ENCODE peak calls at places on chromosomes 12 and 14, in four cellular contexts. One of them, this sample, is unnamed.

GRCh38 chr14:52333823-52334657 is 19.9 kb downstream of the PTGER2 start:
- DNase-seq in tibial artery: no peak
- DNase-seq in uterus: no peak
- DNase-seq in keratinocyte: no peak
- DNase-seq in this sample: no peak

GRCh38 chr14:29536886-29537511 is 390.6 kb downstream of the PRKD1 start:
- DNase-seq in keratinocyte: no peak
- DNase-seq in tibial artery: no peak
- DNase-seq in uterus: no peak
- DNase-seq in this sample: peak

GRCh38 chr12:32051511-32052299 is 54.9 kb upstream of the BICD1 start:
- DNase-seq in uterus: peak
- DNase-seq in keratinocyte: peak
- DNase-seq in tibial artery: no peak
- DNase-seq in this sample: peak

GRCh38 chr12:37541356-37541755 is 775.2 kb upstream of the ALG10B start:
- DNase-seq in keratinocyte: no peak
- DNase-seq in tibial artery: no peak
- DNase-seq in uterus: no peak
- DNase-seq in this sample: no peak

GRCh38 chr12:96322720-96323119 is 77.5 kb downstream of the CDK17 start:
- DNase-seq in tibial artery: no peak
- DNase-seq in keratinocyte: no peak
- DNase-seq in uterus: no peak
- DNase-seq in this sample: no peak

GRCh38 chr14:21308132-21308478 is 28.2 kb downstream of the RPGRIP1 start:
- DNase-seq in keratinocyte: no peak
- DNase-seq in uterus: no peak
- DNase-seq in tibial artery: no peak
- DNase-seq in this sample: no peak

GRCh38 chr12:6534914-6535696 is 788 bp downstream of the GAPDH start:
- DNase-seq in tibial artery: peak
- DNase-seq in uterus: peak
- DNase-seq in keratinocyte: no peak
- DNase-seq in this sample: peak

GRCh38 chr12:30988086-30988485 is 61.5 kb downstream of the TSPAN11 start:
- DNase-seq in uterus: no peak
- DNase-seq in tibial artery: no peak
- DNase-seq in keratinocyte: no peak
- DNase-seq in this sample: no peak

GRCh38 chr12:39375206-39375808 is 67.6 kb downstream of the KIF21A start:
- DNase-seq in keratinocyte: no peak
- DNase-seq in tibial artery: no peak
- DNase-seq in uterus: no peak
- DNase-seq in this sample: no peak

GRCh38 chr14:100898465-100898864 is 5.1 kb downstream of the RTL1 start:
- DNase-seq in tibial artery: no peak
- DNase-seq in uterus: no peak
- DNase-seq in keratinocyte: no peak
- DNase-seq in this sample: no peak

GRCh38 chr12:66500841-66501240 is 178.0 kb downstream of the GRIP1 start:
- DNase-seq in keratinocyte: no peak
- DNase-seq in tibial artery: no peak
- DNase-seq in uterus: no peak
- DNase-seq in this sample: no peak

GRCh38 chr12:92094751-92095161 is 50.9 kb downstream of the BTG1 start:
- DNase-seq in keratinocyte: no peak
- DNase-seq in uterus: no peak
- DNase-seq in tibial artery: no peak
- DNase-seq in this sample: peak

GRCh38 chr14:55705651-55706340 is 125.8 kb downstream of the KTN1 start:
- DNase-seq in uterus: no peak
- DNase-seq in keratinocyte: no peak
- DNase-seq in tibial artery: no peak
- DNase-seq in this sample: peak

GRCh38 chr12:27922591-27923139 is 49.9 kb downstream of the PTHLH start:
- DNase-seq in keratinocyte: peak
- DNase-seq in tibial artery: peak
- DNase-seq in uterus: peak
- DNase-seq in this sample: peak

GRCh38 chr12:19482036-19482435 is 42.7 kb downstream of the AEBP2 start:
- DNase-seq in uterus: no peak
- DNase-seq in tibial artery: no peak
- DNase-seq in keratinocyte: peak
- DNase-seq in this sample: no peak

GRCh38 chr14:72630374-72630773 is 263.5 kb downstream of the DPF3 start:
- DNase-seq in tibial artery: no peak
- DNase-seq in uterus: no peak
- DNase-seq in keratinocyte: no peak
- DNase-seq in this sample: no peak

GRCh38 chr14:90489916-90490726 is 93.3 kb downstream of the CALM1 start:
- DNase-seq in tibial artery: no peak
- DNase-seq in keratinocyte: no peak
- DNase-seq in uterus: no peak
- DNase-seq in this sample: no peak

GRCh38 chr12:12999276-12999958 is 648 bp downstream of the HEBP1 start:
- DNase-seq in tibial artery: no peak
- DNase-seq in keratinocyte: no peak
- DNase-seq in uterus: no peak
- DNase-seq in this sample: peak

GRCh38 chr14:74392616-74393570 is 33.1 kb downstream of the SYNDIG1L start:
- DNase-seq in tibial artery: peak
- DNase-seq in keratinocyte: no peak
- DNase-seq in uterus: no peak
- DNase-seq in this sample: no peak

GRCh38 chr14:92135269-92135668 is 13.5 kb downstream of the CPSF2 start:
- DNase-seq in uterus: no peak
- DNase-seq in tibial artery: no peak
- DNase-seq in keratinocyte: no peak
- DNase-seq in this sample: no peak

GRCh38 chr12:69415471-69416275 is 54.5 kb upstream of the FRS2 start:
- DNase-seq in tibial artery: peak
- DNase-seq in uterus: peak
- DNase-seq in keratinocyte: peak
- DNase-seq in this sample: peak

GRCh38 chr12:28223853-28224252 is 33.6 kb downstream of the CCDC91 start:
- DNase-seq in uterus: no peak
- DNase-seq in tibial artery: no peak
- DNase-seq in keratinocyte: no peak
- DNase-seq in this sample: no peak

GRCh38 chr14:105646175-105646574 is 119.8 kb downstream of the TMEM121 start:
- DNase-seq in keratinocyte: no peak
- DNase-seq in tibial artery: no peak
- DNase-seq in uterus: no peak
- DNase-seq in this sample: no peak

GRCh38 chr14:81062816-81063215 is 107.4 kb downstream of the TSHR start:
- DNase-seq in uterus: no peak
- DNase-seq in tibial artery: no peak
- DNase-seq in keratinocyte: no peak
- DNase-seq in this sample: no peak

GRCh38 chr12:116376354-116377193 is 99.1 kb upstream of the MED13L start:
- DNase-seq in tibial artery: peak
- DNase-seq in uterus: no peak
- DNase-seq in keratinocyte: no peak
- DNase-seq in this sample: peak

GRCh38 chr12:15044461-15044860 is 71.6 kb downstream of the PDE6H start:
- DNase-seq in uterus: no peak
- DNase-seq in tibial artery: no peak
- DNase-seq in keratinocyte: no peak
- DNase-seq in this sample: no peak

GRCh38 chr12:71164877-71165197 is 7.0 kb upstream of the TSPAN8 start:
- DNase-seq in keratinocyte: no peak
- DNase-seq in tibial artery: no peak
- DNase-seq in uterus: no peak
- DNase-seq in this sample: no peak

GRCh38 chr14:50026396-50026795 is 90.0 kb downstream of the VCPKMT start:
- DNase-seq in tibial artery: no peak
- DNase-seq in uterus: no peak
- DNase-seq in keratinocyte: no peak
- DNase-seq in this sample: no peak

GRCh38 chr12:65098364-65098763 is 22.7 kb downstream of the WIF1 start:
- DNase-seq in tibial artery: no peak
- DNase-seq in uterus: no peak
- DNase-seq in keratinocyte: no peak
- DNase-seq in this sample: peak

GRCh38 chr12:105218434-105218833 is 17.5 kb downstream of the APPL2 start:
- DNase-seq in keratinocyte: no peak
- DNase-seq in tibial artery: no peak
- DNase-seq in uterus: no peak
- DNase-seq in this sample: no peak

GRCh38 chr14:75418779-75419768 is 8.7 kb upstream of the JDP2 start:
- DNase-seq in uterus: no peak
- DNase-seq in keratinocyte: no peak
- DNase-seq in tibial artery: no peak
- DNase-seq in this sample: no peak

GRCh38 chr14:32259368-32260013 is 56.4 kb upstream of the RNU6-8 start:
- DNase-seq in keratinocyte: peak
- DNase-seq in uterus: no peak
- DNase-seq in tibial artery: no peak
- DNase-seq in this sample: peak

GRCh38 chr12:88057994-88058718 is 29.0 kb upstream of the C12orf50 start:
- DNase-seq in uterus: no peak
- DNase-seq in tibial artery: no peak
- DNase-seq in keratinocyte: no peak
- DNase-seq in this sample: no peak

GRCh38 chr14:54474232-54474793 is 14.5 kb downstream of the GMFB start:
- DNase-seq in uterus: no peak
- DNase-seq in tibial artery: no peak
- DNase-seq in keratinocyte: no peak
- DNase-seq in this sample: no peak

GRCh38 chr12:53683494-53683893 is 7.6 kb upstream of the ATP5MC2 start:
- DNase-seq in uterus: no peak
- DNase-seq in keratinocyte: no peak
- DNase-seq in tibial artery: no peak
- DNase-seq in this sample: no peak

GRCh38 chr12:53675701-53676607 is at the start of gene ATP5MC2:
- DNase-seq in keratinocyte: peak
- DNase-seq in tibial artery: peak
- DNase-seq in uterus: peak
- DNase-seq in this sample: peak

GRCh38 chr12:53676715-53677611 is 1.1 kb upstream of the ATP5MC2 start:
- DNase-seq in uterus: peak
- DNase-seq in keratinocyte: no peak
- DNase-seq in tibial artery: peak
- DNase-seq in this sample: peak

GRCh38 chr12:53674977-53675700 is 744 bp downstream of the ATP5MC2 start:
- DNase-seq in tibial artery: peak
- DNase-seq in uterus: no peak
- DNase-seq in keratinocyte: no peak
- DNase-seq in this sample: peak

DNA sequence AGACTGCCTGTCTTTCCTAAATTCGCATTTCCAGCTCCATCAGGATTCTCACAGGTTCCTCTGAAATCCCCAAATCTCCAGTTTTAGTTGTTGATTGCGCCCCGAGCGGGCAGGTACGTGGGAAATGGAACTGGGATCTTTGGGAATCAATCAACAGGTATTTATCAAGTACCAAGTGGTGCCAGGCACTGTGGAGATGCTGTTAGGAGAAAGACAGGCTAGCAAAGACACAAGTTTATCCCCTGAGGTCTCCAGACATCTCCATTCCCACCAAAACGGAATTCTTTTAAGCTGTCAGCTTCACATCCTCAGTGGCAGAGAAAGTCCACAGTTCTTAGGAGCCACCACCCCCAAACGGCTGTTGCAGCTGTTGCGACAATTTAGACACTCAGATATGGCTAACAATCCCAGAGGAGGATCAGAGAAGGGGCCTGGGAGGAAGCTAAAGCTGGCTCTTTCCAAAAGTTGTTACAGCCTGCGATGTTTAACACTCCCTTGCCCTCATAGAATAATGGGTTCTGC is 1.8 kb upstream of the ATP5MC2 start:
- DNase-seq in keratinocyte: no peak
- DNase-seq in uterus: no peak
- DNase-seq in tibial artery: no peak
- DNase-seq in this sample: no peak
- H3K27ac ChIP-seq in keratinocyte: no peak
- H3K27ac ChIP-seq in uterus: peak
- H3K27ac ChIP-seq in tibial artery: peak
- H3K27ac ChIP-seq in this sample: no peak

GRCh38 chr12:109445224-109445623 is 31.9 kb downstream of the KCTD10 start:
- DNase-seq in tibial artery: no peak
- DNase-seq in keratinocyte: no peak
- DNase-seq in uterus: no peak
- DNase-seq in this sample: no peak
- H3K27ac ChIP-seq in tibial artery: no peak
- H3K27ac ChIP-seq in keratinocyte: no peak
- H3K27ac ChIP-seq in uterus: no peak
- H3K27ac ChIP-seq in this sample: no peak

GRCh38 chr14:99755068-99755405 is 38.2 kb upstream of the EML1 start:
- DNase-seq in keratinocyte: no peak
- DNase-seq in tibial artery: peak
- DNase-seq in uterus: no peak
- DNase-seq in this sample: no peak
- H3K27ac ChIP-seq in keratinocyte: no peak
- H3K27ac ChIP-seq in tibial artery: peak
- H3K27ac ChIP-seq in uterus: no peak
- H3K27ac ChIP-seq in this sample: peak

GRCh38 chr12:62787023-62787422 is 147.9 kb downstream of the PPM1H start:
- DNase-seq in tibial artery: no peak
- DNase-seq in uterus: no peak
- DNase-seq in keratinocyte: no peak
- DNase-seq in this sample: no peak

GRCh38 chr12:62784576-62784975 is 150.4 kb downstream of the PPM1H start:
- DNase-seq in keratinocyte: no peak
- DNase-seq in uterus: no peak
- DNase-seq in tibial artery: no peak
- DNase-seq in this sample: no peak

GRCh38 chr12:62783881-62784280 is 151.1 kb downstream of the PPM1H start:
- DNase-seq in keratinocyte: no peak
- DNase-seq in tibial artery: no peak
- DNase-seq in uterus: no peak
- DNase-seq in this sample: no peak

GRCh38 chr12:62787606-62788005 is 147.3 kb downstream of the PPM1H start:
- DNase-seq in uterus: no peak
- DNase-seq in keratinocyte: no peak
- DNase-seq in tibial artery: no peak
- DNase-seq in this sample: no peak

DNA sequence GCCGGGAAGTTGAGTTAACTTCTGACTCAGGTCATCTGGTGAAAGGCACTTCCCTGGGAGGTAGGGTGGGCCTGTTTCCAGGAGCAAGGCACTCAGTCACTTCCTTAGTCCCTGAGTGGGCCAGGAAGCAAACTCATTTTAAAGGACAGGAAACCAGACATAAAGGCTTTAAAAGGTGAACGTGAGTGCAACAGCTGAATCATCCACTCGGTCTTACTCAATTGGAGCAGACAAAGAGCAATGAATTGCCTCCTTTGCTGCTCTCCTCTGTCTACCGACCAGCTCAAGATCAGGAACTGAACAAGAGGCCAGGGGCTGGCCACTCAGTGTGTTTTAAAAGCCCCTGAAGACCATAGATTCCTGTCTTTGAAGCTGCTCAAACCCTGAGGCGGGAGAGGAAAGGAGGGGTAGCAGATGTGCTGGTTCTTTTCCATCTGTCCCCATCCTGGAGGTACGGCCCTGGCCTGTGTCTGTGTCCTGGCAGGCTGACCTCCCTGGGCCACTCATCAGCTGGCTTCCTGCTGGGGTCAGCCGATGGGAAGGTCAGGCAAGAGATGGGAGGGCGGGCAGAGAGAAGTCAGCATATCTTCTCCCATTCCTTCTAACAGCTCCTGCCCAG is 148.9 kb downstream of the PPM1H start:
- DNase-seq in tibial artery: no peak
- DNase-seq in uterus: peak
- DNase-seq in keratinocyte: peak
- DNase-seq in this sample: peak
- H3K27ac ChIP-seq in tibial artery: no peak
- H3K27ac ChIP-seq in uterus: peak
- H3K27ac ChIP-seq in keratinocyte: peak
- H3K27ac ChIP-seq in this sample: peak